ENCODE peak calls at places on chromosomes 11 and 22, in five cellular contexts. G, Q, X, P and D are unnamed samples.
A peak's percentile ranks its signal among the peaks of the same experiment; 100 is the strongest.

GRCh38 chr11:64164392-64165312 is 1.3 kb downstream of the MACROD1 start:
- DNase-seq in X (no peak), P (peak; percentile 35), G (no peak), Q (no peak), D (no peak)

GRCh38 chr11:4167292-4167691 is 72.7 kb downstream of the RRM1 start:
- DNase-seq in P (no peak), Q (no peak), X (no peak), G (no peak), D (no peak)

GRCh38 chr11:73189315-73189714 is 28.8 kb upstream of the P2RY2 start:
- DNase-seq in P (peak; percentile 29), G (no peak), Q (no peak), X (no peak), D (no peak)

GRCh38 chr11:68326334-68327215 is 14.2 kb downstream of the LRP5 start:
- DNase-seq in X (no peak), Q (no peak), P (peak; percentile 51), G (no peak), D (no peak)

GRCh38 chr11:1330473-1330872 is 21.0 kb upstream of the TOLLIP start:
- DNase-seq in X (no peak), Q (no peak), P (no peak), G (no peak), D (no peak)

GRCh38 chr22:46828323-46829139 is 66.1 kb downstream of the TBC1D22A start:
- DNase-seq in Q (no peak), X (no peak), P (no peak), G (no peak), D (no peak)

GRCh38 chr22:23233746-23234408 is 53.6 kb downstream of the BCR start:
- DNase-seq in G (peak; percentile 46), X (no peak), Q (peak; percentile 52), P (no peak), D (peak; percentile 77)

GRCh38 chr11:74237541-74237940 is 66.5 kb downstream of the PPME1 start:
- DNase-seq in Q (no peak), G (peak; percentile 22), P (no peak), X (no peak), D (no peak)

GRCh38 chr11:10982695-10983492 is 125.0 kb upstream of the ZBED5 start:
- DNase-seq in P (no peak), Q (no peak), X (peak; percentile 56), G (no peak), D (no peak)

GRCh38 chr11:48170840-48171233 is 45.8 kb upstream of the OR4B1 start:
- DNase-seq in P (no peak), X (peak; percentile 10), Q (peak; percentile 16), G (peak; percentile 61), D (peak; percentile 44)

GRCh38 chr11:93236741-93237675 is 39.2 kb upstream of the SLC36A4 start:
- DNase-seq in Q (peak; percentile 72), X (peak; percentile 36), P (no peak), G (peak; percentile 73), D (peak; percentile 43)

GRCh38 chr11:1131033-1131911 is 26.5 kb upstream of the MUC5AC start:
- DNase-seq in X (no peak), P (peak; percentile 20), Q (no peak), G (no peak), D (no peak)

GRCh38 chr11:133830931-133831907 is 14.1 kb downstream of the SPATA19 start:
- DNase-seq in Q (no peak), G (no peak), P (no peak), X (no peak), D (no peak)

GRCh38 chr11:43419460-43419859 is 60.7 kb downstream of the TTC17 start:
- DNase-seq in P (peak; percentile 41), G (peak; percentile 75), X (peak; percentile 48), Q (peak; percentile 68), D (peak; percentile 58)

GRCh38 chr11:134633276-134633675 is 221.2 kb upstream of the B3GAT1 start:
- DNase-seq in Q (no peak), X (no peak), G (no peak), P (no peak), D (no peak)

GRCh38 chr11:5713695-5714094 is 22.6 kb upstream of the OR56B1 start:
- DNase-seq in X (no peak), P (no peak), G (peak; percentile 11), Q (no peak), D (peak; percentile 11)

GRCh38 chr22:42805998-42806481 is 51.0 kb downstream of the ARFGAP3 start:
- DNase-seq in G (no peak), Q (no peak), X (peak; percentile 6), P (peak; percentile 25), D (peak; percentile 33)

GRCh38 chr11:132263231-132263630 is 892.8 kb downstream of the NTM start:
- DNase-seq in P (no peak), G (no peak), Q (peak; percentile 14), X (no peak), D (no peak)

GRCh38 chr11:49208006-49208721 is at the start of gene FOLH1:
- DNase-seq in X (peak; percentile 8), G (no peak), Q (no peak), P (no peak), D (no peak)

GRCh38 chr11:9947231-9947864 is 283.5 kb downstream of the SWAP70 start:
- DNase-seq in P (no peak), G (no peak), Q (no peak), X (no peak), D (no peak)

GRCh38 chr22:21568207-21569075 is 927 bp downstream of the UBE2L3 start:
- DNase-seq in P (no peak), Q (peak; percentile 62), G (peak; percentile 42), X (no peak), D (peak; percentile 22)

GRCh38 chr11:59669611-59670009 is 773 bp upstream of the PATL1 start:
- DNase-seq in P (peak; percentile 34), G (peak; percentile 82), Q (no peak), X (peak; percentile 53), D (no peak)

GRCh38 chr11:79471071-79471470 is 30.2 kb upstream of the TENM4 start:
- DNase-seq in G (no peak), P (no peak), Q (no peak), X (no peak), D (no peak)

GRCh38 chr11:101442171-101442570 is 141.6 kb downstream of the TRPC6 start:
- DNase-seq in P (no peak), G (peak; percentile 44), Q (no peak), X (no peak), D (peak; percentile 65)

GRCh38 chr22:38471237-38471636 is 3.3 kb downstream of the KDELR3 start:
- DNase-seq in Q (no peak), P (no peak), X (no peak), G (no peak), D (no peak)

GRCh38 chr11:96388891-96389603 is 665 bp downstream of the CCDC82 start:
- DNase-seq in X (peak; percentile 53), P (no peak), Q (no peak), G (no peak), D (no peak)

GRCh38 chr11:103619480-103619879 is 417.0 kb upstream of the DDI1 start:
- DNase-seq in P (no peak), X (no peak), G (peak; percentile 37), Q (peak; percentile 11), D (no peak)

GRCh38 chr11:127898422-127899365 is 688.7 kb downstream of the ETS1 start:
- DNase-seq in X (no peak), G (no peak), Q (no peak), P (no peak), D (no peak)

GRCh38 chr11:121099885-121100284 is 1.2 kb upstream of the TECTA start:
- DNase-seq in Q (no peak), P (no peak), X (peak; percentile 19), G (peak; percentile 36), D (peak; percentile 22)

GRCh38 chr11:103537904-103538502 is 428.8 kb downstream of the DYNC2H1 start:
- DNase-seq in P (no peak), X (peak; percentile 42), G (peak; percentile 79), Q (peak; percentile 37), D (peak; percentile 42)

GRCh38 chr11:67389477-67389876 is 2.3 kb upstream of the RAD9A start:
- DNase-seq in G (no peak), X (no peak), Q (peak; percentile 62), P (peak; percentile 67), D (no peak)

GRCh38 chr11:57481315-57481714 is 21.0 kb downstream of the RTN4RL2 start:
- DNase-seq in X (no peak), Q (no peak), P (no peak), G (no peak), D (no peak)

GRCh38 chr11:119148855-119149370 is at the start of gene ABCG4:
- DNase-seq in G (peak; percentile 9), X (no peak), Q (peak; percentile 49), P (peak; percentile 29), D (no peak)

DNA sequence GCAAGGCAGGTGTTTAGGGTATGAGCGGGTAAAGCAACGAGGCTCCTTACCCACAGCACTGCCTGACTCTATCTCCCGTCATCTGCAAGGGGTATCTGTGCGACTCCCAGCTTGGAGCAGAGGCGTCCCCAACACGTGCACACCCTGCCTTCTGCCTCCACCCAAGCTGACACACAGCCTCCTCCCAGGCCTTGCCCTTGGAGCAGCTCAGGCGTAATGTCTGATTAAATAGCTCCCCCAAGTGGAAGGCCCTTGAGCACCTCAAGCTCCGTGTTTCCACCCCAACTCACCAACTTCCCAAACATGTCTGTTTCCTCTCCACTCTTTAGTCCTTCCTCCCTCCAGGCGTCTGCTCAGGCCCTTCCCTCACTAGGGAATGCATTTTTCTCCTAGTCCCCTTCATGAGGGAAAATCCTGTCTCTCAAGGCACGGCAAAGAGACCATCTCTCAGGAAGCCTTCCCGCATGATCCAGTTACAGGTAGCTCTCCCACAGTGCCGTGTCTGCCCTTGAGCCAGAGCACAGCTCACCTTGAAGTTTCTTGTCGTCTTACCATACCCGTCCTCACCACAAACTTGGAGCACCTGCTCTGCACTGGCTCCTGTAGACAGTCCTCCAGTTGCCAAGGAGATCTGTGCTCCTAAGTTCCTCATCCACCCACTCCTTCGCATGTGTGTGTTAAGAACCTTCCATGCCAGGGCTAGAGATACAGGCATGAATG is 15.8 kb downstream of the CYB5R2 start:
- DNase-seq in G (peak; percentile 81), P (peak; percentile 49), Q (peak; percentile 74), X (peak; percentile 67), D (peak; percentile 25)
- TF ChIP-seq CTCF in G (peak; percentile 77), P (no peak), Q (peak; percentile 53), X (peak; percentile 87), D (peak; percentile 42)

GRCh38 chr11:87463486-87464102 is 425.9 kb downstream of the TMEM135 start:
- DNase-seq in P (no peak), Q (peak; percentile 47), X (peak; percentile 68), G (peak; percentile 21), D (peak; percentile 13)
- TF ChIP-seq CTCF in P (no peak), Q (peak; percentile 49), X (peak; percentile 68), G (peak; percentile 37), D (no peak)

GRCh38 chr11:125141178-125141577 is 23.4 kb upstream of the PKNOX2 start:
- DNase-seq in Q (no peak), G (no peak), X (no peak), P (no peak), D (no peak)
- TF ChIP-seq CTCF in Q (no peak), G (no peak), X (no peak), P (no peak), D (no peak)

DNA sequence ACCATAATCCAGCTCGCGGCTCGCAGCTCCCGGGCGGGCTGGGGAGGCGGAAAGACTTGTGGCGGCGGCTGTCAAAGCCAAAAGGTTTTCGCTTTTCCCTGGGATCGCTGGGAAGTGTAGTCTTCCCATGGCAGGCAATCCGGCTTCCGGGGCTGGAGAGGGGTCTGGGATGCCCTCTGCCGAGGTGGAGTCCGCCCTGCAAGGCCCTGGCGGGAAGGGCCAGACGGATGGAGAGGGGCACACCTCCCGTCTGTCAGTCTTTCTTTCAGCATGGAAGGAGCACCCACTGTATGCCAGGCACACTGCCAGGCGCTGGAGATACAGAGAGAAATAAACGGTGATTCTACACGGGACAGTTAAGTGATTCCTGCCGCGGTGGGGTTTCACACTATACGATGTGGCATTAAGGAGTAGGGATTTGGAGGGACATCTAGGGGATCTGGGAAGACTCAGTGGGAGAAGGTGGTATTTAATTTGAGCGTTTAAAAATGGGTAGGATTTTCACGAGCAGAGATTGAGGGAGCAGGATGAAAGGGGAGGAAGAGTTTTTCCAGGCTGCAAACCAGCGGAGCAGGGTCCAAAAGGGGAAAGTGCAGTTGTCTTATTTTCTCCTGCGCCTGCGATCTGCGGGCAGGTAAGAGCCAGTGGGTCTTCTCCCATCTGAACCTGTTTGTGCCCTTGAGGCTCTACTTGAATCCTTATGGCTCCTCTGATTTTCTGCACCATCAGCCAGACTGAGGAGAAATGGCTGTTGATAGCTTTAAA is at the start of gene BACE1:
- DNase-seq in X (peak; percentile 63), P (peak; percentile 77), G (peak; percentile 82), Q (peak; percentile 90), D (peak; percentile 86)
- TF ChIP-seq CTCF in X (no peak), P (no peak), G (peak; percentile 53), Q (peak; percentile 50), D (peak; percentile 65)